ENCODE peak calls at places on chromosomes 6 and 20, in four cellular contexts. Z, P, A and B are unnamed samples.

GRCh38 chr20:17364681-17365080 is 137.8 kb downstream of the PCSK2 start:
- DNase-seq in Z (no peak), P (no peak), A (no peak), B (no peak)

GRCh38 chr6:40999498-41000070 is 39.4 kb downstream of the UNC5CL start:
- DNase-seq in Z (peak; percentile 72), P (peak; percentile 36), A (peak; percentile 59), B (peak; percentile 1)

GRCh38 chr6:140364916-140365315 is 990.5 kb upstream of the CITED2 start:
- DNase-seq in Z (no peak), P (no peak), A (no peak), B (no peak)

GRCh38 chr6:150417899-150418824 is 49.4 kb downstream of the IYD start:
- DNase-seq in Z (no peak), P (peak; percentile 36), A (peak; percentile 34), B (peak; percentile 40)

GRCh38 chr6:168103036-168103830 is 24.2 kb upstream of the FRMD1 start:
- DNase-seq in Z (no peak), P (no peak), A (no peak), B (no peak)

GRCh38 chr6:159972506-159973268 is 3.8 kb downstream of the IGF2R start:
- DNase-seq in Z (no peak), P (no peak), A (no peak), B (no peak)

GRCh38 chr20:49984426-49985153 is 1.8 kb downstream of the SNAI1 start:
- DNase-seq in Z (no peak), P (no peak), A (peak; percentile 39), B (no peak)

GRCh38 chr20:12012241-12013222 is 94.8 kb downstream of the BTBD3 start:
- DNase-seq in Z (peak; percentile 65), P (peak; percentile 54), A (peak; percentile 55), B (peak; percentile 12)

GRCh38 chr6:138086573-138087196 is 20.5 kb downstream of the PERP start:
- DNase-seq in Z (peak; percentile 17), P (no peak), A (no peak), B (no peak)

GRCh38 chr6:97175806-97176205 is 107.2 kb downstream of the MMS22L start:
- DNase-seq in Z (no peak), P (no peak), A (no peak), B (no peak)
- TF ChIP-seq USF1 in Z (no peak), P (no peak), A (no peak), B (no peak)

DNA sequence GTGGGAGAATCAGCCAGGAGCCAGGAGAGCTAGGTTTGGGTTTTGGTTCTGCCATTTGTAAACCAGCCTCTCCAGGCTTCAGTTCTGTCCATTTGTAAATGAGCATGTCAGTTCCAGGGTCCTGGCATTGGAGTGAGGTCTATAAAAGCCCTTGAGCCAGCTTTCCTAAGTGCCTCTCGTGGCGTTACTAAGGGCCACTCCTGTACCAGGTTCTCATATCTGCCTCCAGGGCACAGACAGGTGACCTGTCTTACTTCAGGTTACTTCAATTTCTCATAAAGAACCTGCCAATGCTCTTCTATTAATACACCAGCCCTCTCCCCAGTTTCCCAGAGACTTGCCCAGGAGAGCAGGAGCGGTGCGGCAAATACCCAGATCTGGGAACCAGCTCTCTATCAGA is 101.9 kb downstream of the VEGFA start:
- DNase-seq in Z (no peak), P (no peak), A (no peak), B (no peak)
- TF ChIP-seq USF1 in Z (no peak), P (no peak), A (no peak), B (no peak)

DNA sequence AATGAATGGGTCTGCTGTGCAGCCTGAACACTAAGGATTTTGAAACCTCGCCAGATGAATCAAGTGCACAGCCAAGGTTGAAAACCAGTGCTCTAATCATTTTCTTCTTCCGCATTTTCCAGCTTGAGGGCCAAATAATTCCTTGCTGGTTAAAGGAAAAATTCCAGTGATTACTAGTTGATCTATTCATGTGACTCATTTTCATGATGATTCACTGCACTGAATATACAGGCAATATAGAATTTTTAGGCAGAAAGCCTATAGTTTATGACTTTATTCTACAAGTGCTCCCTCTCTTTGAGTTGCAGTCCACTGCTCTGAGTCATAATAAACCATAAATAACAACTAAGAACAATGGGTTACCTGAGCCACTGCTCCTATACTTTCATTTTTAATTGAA is 80.7 kb upstream of the PROKR2 start:
- DNase-seq in Z (no peak), P (no peak), A (no peak), B (no peak)
- TF ChIP-seq USF1 in Z (no peak), P (no peak), A (no peak), B (no peak)

DNA sequence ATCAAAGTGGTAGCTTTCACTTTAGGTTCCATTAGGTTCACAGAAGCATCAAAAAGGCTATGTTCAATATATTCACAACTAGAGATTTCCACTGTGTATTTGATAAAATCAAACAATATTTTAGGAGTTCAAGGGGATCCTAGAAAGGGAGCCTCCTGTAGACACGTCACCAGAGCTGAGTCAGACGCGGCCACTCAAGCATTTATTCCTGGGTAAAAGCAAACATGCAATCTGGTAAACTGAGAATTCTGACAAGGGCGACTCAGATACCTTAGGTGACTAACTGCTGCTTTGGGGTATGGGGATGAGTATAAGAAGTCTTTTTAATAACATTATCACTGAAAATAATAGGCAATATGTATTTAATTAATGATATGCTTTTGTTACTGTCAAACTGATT is 118.7 kb upstream of the HMGN3 start:
- DNase-seq in Z (no peak), P (no peak), A (no peak), B (no peak)
- TF ChIP-seq USF1 in Z (no peak), P (no peak), A (no peak), B (no peak)

GRCh38 chr6:134880487-134881190 is 69.3 kb downstream of the ALDH8A1 start:
- DNase-seq in Z (no peak), P (no peak), A (no peak), B (no peak)

GRCh38 chr6:134882426-134883038 is 67.4 kb downstream of the ALDH8A1 start:
- DNase-seq in Z (peak; percentile 73), P (peak; percentile 44), A (peak; percentile 35), B (no peak)

GRCh38 chr6:134888316-134888715 is 61.6 kb downstream of the ALDH8A1 start:
- DNase-seq in Z (no peak), P (no peak), A (no peak), B (no peak)

GRCh38 chr6:134883314-134883713 is 66.6 kb downstream of the ALDH8A1 start:
- DNase-seq in Z (no peak), P (no peak), A (no peak), B (no peak)

DNA sequence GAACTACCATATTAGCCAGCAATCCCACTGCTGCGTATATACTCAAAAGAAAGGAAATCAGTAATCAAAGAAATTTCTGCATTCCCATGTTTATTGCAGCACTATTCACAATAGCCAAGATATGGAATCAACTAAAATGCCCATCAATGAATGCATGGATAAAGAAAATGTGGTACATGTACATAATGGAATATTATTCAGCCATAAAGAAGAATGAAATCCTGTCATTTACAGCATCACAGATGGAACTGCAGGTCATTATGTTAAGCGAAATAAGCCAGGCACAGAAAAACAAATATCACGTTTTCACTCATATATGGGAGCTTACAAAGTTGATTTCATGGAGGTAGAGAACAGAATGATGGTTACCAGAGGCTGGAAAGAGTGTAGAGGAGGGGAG is 65.1 kb downstream of the ALDH8A1 start:
- DNase-seq in Z (no peak), P (no peak), A (no peak), B (no peak)
- TF ChIP-seq USF1 in Z (no peak), P (no peak), A (no peak), B (no peak)

GRCh38 chr6:17165383-17165782 is 63.5 kb downstream of the STMND1 start:
- DNase-seq in Z (no peak), P (no peak), A (no peak), B (no peak)
- TF ChIP-seq USF1 in Z (no peak), P (no peak), A (no peak), B (no peak)

GRCh38 chr20:58599966-58600365 is 51.1 kb upstream of the STX16 start:
- DNase-seq in Z (no peak), P (no peak), A (no peak), B (no peak)

GRCh38 chr20:58595167-58595566 is 55.9 kb upstream of the STX16 start:
- DNase-seq in Z (no peak), P (no peak), A (no peak), B (no peak)

GRCh38 chr20:58596244-58597010 is 54.7 kb upstream of the STX16 start:
- DNase-seq in Z (no peak), P (no peak), A (no peak), B (no peak)

GRCh38 chr20:58598271-58599015 is 52.6 kb upstream of the STX16 start:
- DNase-seq in Z (no peak), P (peak; percentile 57), A (no peak), B (no peak)

GRCh38 chr20:58597021-58597940 is 53.8 kb upstream of the STX16 start:
- DNase-seq in Z (no peak), P (no peak), A (no peak), B (no peak)
- TF ChIP-seq USF1 in Z (no peak), P (no peak), A (no peak), B (no peak)

GRCh38 chr20:43579861-43580793 is 10.6 kb upstream of the IFT52 start:
- DNase-seq in Z (no peak), P (no peak), A (peak; percentile 39), B (no peak)
- TF ChIP-seq USF1 in Z (no peak), P (no peak), A (no peak), B (no peak)

GRCh38 chr6:109872549-109872948 is 105.6 kb upstream of the GPR6 start:
- DNase-seq in Z (no peak), P (no peak), A (no peak), B (no peak)

GRCh38 chr6:109874086-109874485 is 104.0 kb upstream of the GPR6 start:
- DNase-seq in Z (no peak), P (no peak), A (no peak), B (no peak)

GRCh38 chr6:109875973-109876372 is 102.1 kb upstream of the GPR6 start:
- DNase-seq in Z (no peak), P (no peak), A (no peak), B (no peak)

GRCh38 chr6:109874621-109875020 is 103.5 kb upstream of the GPR6 start:
- DNase-seq in Z (no peak), P (no peak), A (no peak), B (no peak)

GRCh38 chr6:109872968-109873545 is 105.1 kb upstream of the GPR6 start:
- DNase-seq in Z (no peak), P (no peak), A (no peak), B (no peak)
- TF ChIP-seq USF1 in Z (no peak), P (no peak), A (no peak), B (no peak)

GRCh38 chr6:55886185-55886836 is 10.9 kb upstream of the BMP5 start:
- DNase-seq in Z (no peak), P (no peak), A (no peak), B (no peak)
- TF ChIP-seq USF1 in Z (no peak), P (no peak), A (no peak), B (no peak)